ENCODE peak calls at places on chromosome 18, in seven cellular contexts. H is dorsolateral prefrontal cortex, W is tibial artery, Z is colonic mucosa, E is lower lobe of right lung, B is heart left ventricle, D is A549. V is an unnamed sample.

GRCh38 chr18:68555935-68556334 is 159.0 kb downstream of the TMX3 start:
- DNase-seq in H (no peak), W (no peak), Z (no peak), E (no peak), B (no peak), D (no peak), V (no peak)

GRCh38 chr18:78859686-78860085 is 119.9 kb upstream of the SALL3 start:
- DNase-seq in H (no peak), W (no peak), Z (no peak), E (no peak), B (no peak), D (no peak), V (no peak)

GRCh38 chr18:32775628-32776027 is 2.8 kb upstream of the KLHL14 start:
- DNase-seq in H (no peak), W (no peak), Z (no peak), E (no peak), B (no peak), D (no peak), V (no peak)

GRCh38 chr18:6031004-6031403 is 135.7 kb upstream of the TMEM200C start:
- DNase-seq in H (no peak), W (no peak), Z (no peak), E (no peak), B (no peak), D (no peak), V (no peak)

GRCh38 chr18:23540867-23541266 is 37.6 kb downstream of the RMC1 start:
- DNase-seq in H (no peak), W (no peak), Z (no peak), E (no peak), B (no peak), D (no peak), V (no peak)

GRCh38 chr18:3611313-3612038 is 161.5 kb downstream of the TGIF1 start:
- DNase-seq in H (no peak), W (no peak), Z (no peak), E (no peak), B (no peak), D (no peak), V (no peak)

GRCh38 chr18:48843162-48843561 is 107.6 kb downstream of the SMAD7 start:
- DNase-seq in H (no peak), W (peak), Z (no peak), E (peak), B (no peak), D (no peak), V (no peak)

GRCh38 chr18:59085797-59086196 is 53.9 kb upstream of the SEC11C start:
- DNase-seq in H (no peak), W (no peak), Z (no peak), E (no peak), B (no peak), D (no peak), V (no peak)

GRCh38 chr18:71371951-71372605 is 1083.2 kb downstream of the SOCS6 start:
- DNase-seq in H (no peak), W (no peak), Z (no peak), E (no peak), B (no peak), D (no peak), V (no peak)

GRCh38 chr18:62670573-62670972 is 44.8 kb upstream of the PHLPP1 start:
- DNase-seq in H (no peak), W (no peak), Z (no peak), E (no peak), B (no peak), D (no peak), V (no peak)

GRCh38 chr18:48940854-48941531 is 9.8 kb downstream of the SMAD7 start:
- DNase-seq in H (no peak), W (no peak), Z (no peak), E (no peak), B (no peak), D (no peak), V (no peak)

GRCh38 chr18:49001111-49001510 is 50.3 kb upstream of the SMAD7 start:
- DNase-seq in H (no peak), W (no peak), Z (no peak), E (no peak), B (no peak), D (no peak), V (no peak)

GRCh38 chr18:68220458-68220857 is 494.4 kb downstream of the TMX3 start:
- DNase-seq in H (no peak), W (no peak), Z (no peak), E (no peak), B (no peak), D (no peak), V (no peak)

GRCh38 chr18:69215151-69215550 is 185.5 kb upstream of the DOK6 start:
- DNase-seq in H (no peak), W (no peak), Z (no peak), E (no peak), B (no peak), D (no peak), V (peak)

GRCh38 chr18:59700535-59700967 is 3.3 kb upstream of the CCBE1 start:
- DNase-seq in H (no peak), W (no peak), Z (no peak), E (no peak), B (no peak), D (no peak), V (no peak)

GRCh38 chr18:47721876-47722275 is 208.6 kb downstream of the SMAD2 start:
- DNase-seq in H (no peak), W (peak), Z (no peak), E (no peak), B (no peak), D (no peak), V (no peak)

GRCh38 chr18:74229005-74229404 is 62.8 kb downstream of the CYB5A start:
- DNase-seq in H (no peak), W (no peak), Z (no peak), E (no peak), B (no peak), D (no peak), V (no peak)

GRCh38 chr18:35117951-35118411 is 76.8 kb downstream of the MAPRE2 start:
- DNase-seq in H (peak), W (no peak), Z (no peak), E (no peak), B (peak), D (no peak), V (no peak)

GRCh38 chr18:69220529-69220928 is 180.2 kb upstream of the DOK6 start:
- DNase-seq in H (no peak), W (no peak), Z (no peak), E (no peak), B (no peak), D (no peak), V (no peak)

GRCh38 chr18:12592597-12593127 is 65.2 kb downstream of the SPIRE1 start:
- DNase-seq in H (no peak), W (no peak), Z (no peak), E (no peak), B (no peak), D (no peak), V (no peak)

GRCh38 chr18:47342566-47342965 is 91.1 kb upstream of the SKOR2 start:
- DNase-seq in H (no peak), W (no peak), Z (no peak), E (no peak), B (no peak), D (no peak), V (no peak)

GRCh38 chr18:49017813-49018552 is 67.2 kb upstream of the SMAD7 start:
- DNase-seq in H (peak), W (peak), Z (peak), E (peak), B (no peak), D (no peak), V (peak)

GRCh38 chr18:49548266-49548665 is 13.6 kb upstream of the LIPG start:
- DNase-seq in H (no peak), W (no peak), Z (no peak), E (no peak), B (no peak), D (no peak), V (no peak)

GRCh38 chr18:50056185-50056584 is 138.8 kb downstream of the MYO5B start:
- DNase-seq in H (no peak), W (no peak), Z (no peak), E (no peak), B (no peak), D (no peak), V (no peak)

GRCh38 chr18:741931-742512 is 29.6 kb upstream of the ENOSF1 start:
- DNase-seq in H (no peak), W (no peak), Z (no peak), E (no peak), B (no peak), D (peak), V (no peak)

GRCh38 chr18:63299837-63300787 is 19.5 kb downstream of the BCL2 start:
- DNase-seq in H (no peak), W (no peak), Z (no peak), E (no peak), B (no peak), D (no peak), V (no peak)

GRCh38 chr18:27789406-27789805 is 387.5 kb downstream of the CDH2 start:
- DNase-seq in H (no peak), W (no peak), Z (no peak), E (no peak), B (no peak), D (no peak), V (no peak)

GRCh38 chr18:55150001-55150400 is 190.7 kb upstream of the CCDC68 start:
- DNase-seq in H (no peak), W (no peak), Z (no peak), E (no peak), B (no peak), D (no peak), V (no peak)

GRCh38 chr18:60534539-60534938 is 162.0 kb upstream of the MC4R start:
- DNase-seq in H (no peak), W (no peak), Z (no peak), E (no peak), B (no peak), D (no peak), V (no peak)

GRCh38 chr18:24734058-24734457 is 273.6 kb downstream of the HRH4 start:
- DNase-seq in H (peak), W (no peak), Z (no peak), E (no peak), B (no peak), D (no peak), V (peak)

GRCh38 chr18:57587262-57587661 is 760 bp upstream of the FECH start:
- DNase-seq in H (no peak), W (no peak), Z (no peak), E (no peak), B (no peak), D (no peak), V (no peak)
- H3K27ac ChIP-seq in H (peak), W (peak), Z (no peak), E (peak), B (peak), D (peak), V (no peak)

DNA sequence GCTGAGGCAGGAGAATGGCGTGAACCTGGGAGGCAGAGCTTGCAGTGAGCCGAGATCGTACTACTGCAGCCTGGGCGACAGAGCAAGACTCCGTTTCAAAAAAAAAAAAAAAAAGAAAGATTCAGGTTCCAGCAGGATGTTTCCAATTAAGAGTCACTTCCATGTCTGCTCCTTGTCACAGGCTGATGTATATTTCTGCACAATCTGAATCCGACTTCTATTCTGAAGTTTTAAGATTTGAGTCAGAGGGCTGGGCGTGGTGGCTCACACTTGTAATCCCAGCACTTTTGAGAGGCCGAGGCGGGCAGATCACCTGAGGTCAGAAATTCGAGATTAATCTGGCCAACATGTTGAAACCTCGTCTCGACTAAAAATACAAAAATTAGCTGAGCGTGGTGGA is 24.7 kb downstream of the SNRPD1 start:
- DNase-seq in H (no peak), W (no peak), Z (no peak), E (no peak), B (no peak), D (no peak), V (no peak)
- H3K4me3 ChIP-seq in H (no peak), W (no peak), Z (no peak), E (no peak), B (no peak), D (no peak), V (no peak)

DNA sequence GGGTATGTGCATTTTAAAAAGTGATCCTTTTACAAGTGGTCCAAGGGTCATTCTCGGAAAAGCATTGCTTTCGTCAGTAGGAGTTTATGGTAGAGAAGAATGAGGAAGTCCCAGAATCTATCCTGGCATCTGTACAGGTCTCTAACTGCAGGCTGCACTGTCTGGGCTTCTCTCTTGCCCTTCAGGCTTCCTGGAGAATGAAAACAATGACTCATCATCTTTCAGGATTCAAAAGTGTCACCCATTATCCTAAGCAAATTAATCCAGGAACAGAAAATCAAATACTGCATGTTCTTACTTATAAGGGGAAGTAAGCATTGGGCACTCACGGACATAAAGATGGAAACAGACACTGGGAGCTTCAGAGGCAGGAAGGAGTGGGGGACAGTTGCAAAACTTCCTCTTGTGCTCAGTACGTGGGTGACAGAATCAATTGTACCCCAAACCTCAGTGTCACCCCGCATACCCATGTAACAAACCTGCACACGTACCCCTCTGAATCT is 60.2 kb upstream of the TXNDC2 start:
- DNase-seq in H (no peak), W (no peak), Z (peak), E (no peak), B (no peak), D (peak), V (no peak)
- H3K27ac ChIP-seq in H (peak), W (peak), Z (peak), E (peak), B (peak), D (peak), V (no peak)

DNA sequence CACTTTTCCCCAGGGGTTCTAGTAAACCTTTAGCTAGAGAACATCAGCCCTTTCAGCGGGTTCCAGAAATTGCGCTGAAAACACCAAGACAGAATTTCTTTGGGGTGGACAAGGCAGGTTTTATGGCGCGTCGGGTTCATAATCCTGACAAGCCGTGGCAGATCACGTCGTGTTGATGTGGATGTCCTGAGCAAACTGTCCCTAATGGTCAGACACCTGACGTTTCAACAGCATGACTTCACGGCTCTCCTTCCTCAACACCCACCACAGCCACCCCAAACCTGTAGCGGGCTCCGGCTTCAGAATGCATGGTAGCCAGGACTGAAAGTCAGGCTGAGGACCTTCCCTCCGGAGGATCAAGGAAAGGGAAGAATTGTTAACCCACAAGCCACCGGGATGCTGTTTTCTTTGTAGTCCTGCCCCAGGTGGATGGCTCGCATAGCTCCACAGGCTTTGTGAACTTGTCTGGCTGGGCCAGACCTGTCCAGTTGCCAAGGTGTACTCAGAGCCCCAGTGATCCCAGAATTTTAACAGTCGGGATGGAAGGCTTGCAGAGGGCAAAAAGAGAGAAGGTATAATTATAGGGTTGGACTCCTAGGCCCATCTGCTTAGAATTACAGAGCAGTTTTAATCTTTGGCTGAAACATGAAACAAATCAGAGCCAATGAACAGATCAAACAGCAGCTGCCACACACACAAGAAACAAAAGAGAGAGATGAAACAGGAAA is 1.5 kb downstream of the APCDD1 start:
- DNase-seq in H (no peak), W (no peak), Z (no peak), E (no peak), B (no peak), D (no peak), V (peak)
- H3K4me3 ChIP-seq in H (peak), W (peak), Z (peak), E (peak), B (peak), D (no peak), V (peak)

V was measured in WERI-Rb-1.